ENCODE peak calls at places on chromosomes 7 and 10, in six cellular contexts. C is Peyer's patch, R is neural progenitor cell, Q is upper lobe of right lung, Z is dorsolateral prefrontal cortex, D is fibroblast of lung. O is an unnamed sample.

GRCh38 chr7:91064938-91065337 is 199.3 kb upstream of the FZD1 start:
- DNase-seq in Z (no peak), R (no peak), C (no peak), D (peak; percentile 49), Q (no peak), O (no peak)

GRCh38 chr7:158460665-158461064 is 127.0 kb downstream of the PTPRN2 start:
- DNase-seq in Z (no peak), Q (no peak), R (no peak), D (no peak), C (no peak), O (no peak)

GRCh38 chr7:84317536-84317935 is 122.9 kb upstream of the SEMA3A start:
- DNase-seq in C (no peak), Q (no peak), R (no peak), D (peak; percentile 7), Z (no peak), O (no peak)

GRCh38 chr10:130854151-130854550 is 457.4 kb downstream of the TCERG1L start:
- DNase-seq in Q (no peak), R (no peak), Z (no peak), D (no peak), C (no peak), O (no peak)

GRCh38 chr7:31687024-31687423 is at the start of gene PPP1R17:
- DNase-seq in D (peak; percentile 4), Z (peak; percentile 35), R (peak; percentile 75), Q (no peak), C (no peak), O (no peak)

GRCh38 chr7:149831730-149832219 is 6.4 kb upstream of the ZNF862 start:
- DNase-seq in Z (no peak), D (no peak), Q (peak; percentile 32), R (no peak), C (no peak), O (no peak)

GRCh38 chr7:130091999-130092398 is 21.7 kb downstream of the KLHDC10 start:
- DNase-seq in C (no peak), Q (no peak), D (no peak), Z (no peak), R (no peak), O (no peak)

GRCh38 chr10:34249634-34250033 is 565.5 kb downstream of the PARD3 start:
- DNase-seq in Q (no peak), Z (no peak), C (no peak), D (no peak), R (peak; percentile 28), O (peak; percentile 13)

GRCh38 chr7:55308186-55308929 is 56.8 kb upstream of the LANCL2 start:
- DNase-seq in C (no peak), R (no peak), D (peak; percentile 98), Z (no peak), Q (no peak), O (no peak)

GRCh38 chr10:43390791-43391190 is 18.2 kb downstream of the HNRNPF start:
- DNase-seq in Q (no peak), Z (peak; percentile 76), R (peak; percentile 64), D (peak; percentile 20), C (no peak), O (no peak)

GRCh38 chr7:151245360-151246160 is 2.9 kb downstream of the SMARCD3 start:
- DNase-seq in D (no peak), Q (peak; percentile 70), Z (no peak), R (peak; percentile 74), C (peak; percentile 71), O (peak; percentile 77)

DNA sequence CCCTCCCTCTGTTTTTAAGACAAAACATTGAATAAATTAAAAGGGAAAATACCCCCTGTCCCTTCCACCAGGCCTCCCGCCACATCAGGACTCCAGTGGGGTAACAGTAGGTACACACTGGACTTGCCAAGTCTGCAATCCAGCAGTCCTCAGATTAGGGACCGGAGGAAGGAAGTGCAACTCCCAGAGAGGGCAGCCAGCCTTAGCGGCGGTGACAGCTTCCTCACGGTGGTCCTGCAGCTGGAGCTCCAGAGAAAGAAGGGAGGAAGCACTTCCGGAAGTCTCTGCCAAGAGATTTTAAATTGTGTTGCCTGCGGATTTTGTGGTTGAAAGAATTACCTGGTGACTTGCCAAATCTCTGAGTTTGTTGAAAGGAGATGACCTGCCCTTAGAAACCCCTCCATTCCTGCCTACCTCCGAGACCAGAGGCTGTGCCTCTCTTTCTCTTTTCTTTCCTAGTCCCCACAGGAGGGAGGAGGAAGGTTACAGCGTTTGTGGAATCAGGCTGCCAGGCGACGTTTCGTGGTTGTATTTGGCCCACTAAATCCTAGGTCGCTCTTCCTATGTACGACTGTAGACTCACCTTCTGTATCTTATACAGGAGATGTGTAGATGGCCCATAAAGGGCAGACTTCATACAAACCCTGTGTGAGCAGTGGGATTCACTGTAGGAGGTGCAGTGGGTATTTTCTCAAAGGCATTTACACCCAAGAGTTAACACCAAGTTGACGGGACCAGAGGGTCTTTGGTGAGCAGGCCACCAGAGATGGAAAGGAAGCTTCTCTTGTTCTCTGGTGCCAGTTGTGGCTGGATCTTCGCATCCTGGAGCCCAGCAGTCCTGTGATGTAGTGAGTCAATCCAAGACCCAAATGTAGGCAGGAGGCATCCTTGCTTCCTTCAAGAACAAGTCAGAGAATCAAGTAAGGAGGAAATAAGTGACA is 77.9 kb downstream of the INSIG1 start:
- DNase-seq in R (peak; percentile 47), D (no peak), Q (no peak), C (no peak), Z (no peak), O (no peak)
- H3K27me3 ChIP-seq in R (peaks cover 100% of the 10 kb centered on the region), D (peaks cover 84% of the 10 kb centered on the region), Q (peaks cover 100% of the 10 kb centered on the region), C (peaks cover 82% of the 10 kb centered on the region), Z (peaks cover 100% of the 10 kb centered on the region), O (peaks cover 74% of the 10 kb centered on the region)

DNA sequence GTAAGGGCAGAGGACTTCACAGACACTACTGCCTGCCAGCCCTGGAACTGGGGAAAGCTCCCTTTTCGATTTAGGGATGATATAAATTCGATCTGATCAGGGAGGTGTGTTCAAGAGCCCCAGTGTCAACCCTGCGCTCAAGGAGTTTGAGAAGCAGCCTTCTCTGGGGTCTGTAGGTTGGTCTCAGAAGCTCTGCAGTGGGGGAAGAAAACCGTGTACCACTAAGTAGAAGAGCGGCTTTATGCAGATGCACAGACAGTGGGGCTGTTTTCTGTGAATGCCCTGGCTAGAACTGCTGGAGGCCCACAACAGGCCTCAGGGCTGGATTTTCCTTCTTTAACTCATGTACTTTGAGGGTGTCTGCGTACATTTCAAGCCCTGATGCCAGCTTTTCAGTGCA is 6.4 kb upstream of the TBX20 start:
- DNase-seq in Z (no peak), R (peak; percentile 49), Q (no peak), D (no peak), C (no peak), O (no peak)
- H3K27me3 ChIP-seq in Z (peaks cover 93% of the 10 kb centered on the region), R (peaks cover 100% of the 10 kb centered on the region), Q (peaks cover 94% of the 10 kb centered on the region), D (peaks cover 23% of the 10 kb centered on the region), C (peaks cover 41% of the 10 kb centered on the region), O (no peaks in the 10 kb centered on the region)

GRCh38 chr7:82294258-82294855 is 149.2 kb downstream of the CACNA2D1 start:
- DNase-seq in R (no peak), Q (no peak), Z (no peak), D (peak; percentile 26), C (no peak), O (no peak)
- H3K27me3 ChIP-seq in R (no peaks in the 10 kb centered on the region), Q (no peaks in the 10 kb centered on the region), Z (no peaks in the 10 kb centered on the region), D (no peaks in the 10 kb centered on the region), C (no peaks in the 10 kb centered on the region), O (no peaks in the 10 kb centered on the region)

GRCh38 chr10:123433539-123433938 is 232.6 kb upstream of the GPR26 start:
- DNase-seq in Q (no peak), C (no peak), D (no peak), Z (no peak), R (no peak), O (no peak)
- H3K27me3 ChIP-seq in Q (peaks cover 5% of the 10 kb centered on the region), C (no peaks in the 10 kb centered on the region), D (no peaks in the 10 kb centered on the region), Z (no peaks in the 10 kb centered on the region), R (no peaks in the 10 kb centered on the region), O (peaks cover 3% of the 10 kb centered on the region)

GRCh38 chr7:98823226-98823625 is 46.6 kb downstream of the TMEM130 start:
- DNase-seq in D (no peak), R (no peak), C (no peak), Q (no peak), Z (no peak), O (no peak)
- H3K27me3 ChIP-seq in D (no peaks in the 10 kb centered on the region), R (no peaks in the 10 kb centered on the region), C (no peaks in the 10 kb centered on the region), Q (no peaks in the 10 kb centered on the region), Z (no peaks in the 10 kb centered on the region), O (no peaks in the 10 kb centered on the region)

DNA sequence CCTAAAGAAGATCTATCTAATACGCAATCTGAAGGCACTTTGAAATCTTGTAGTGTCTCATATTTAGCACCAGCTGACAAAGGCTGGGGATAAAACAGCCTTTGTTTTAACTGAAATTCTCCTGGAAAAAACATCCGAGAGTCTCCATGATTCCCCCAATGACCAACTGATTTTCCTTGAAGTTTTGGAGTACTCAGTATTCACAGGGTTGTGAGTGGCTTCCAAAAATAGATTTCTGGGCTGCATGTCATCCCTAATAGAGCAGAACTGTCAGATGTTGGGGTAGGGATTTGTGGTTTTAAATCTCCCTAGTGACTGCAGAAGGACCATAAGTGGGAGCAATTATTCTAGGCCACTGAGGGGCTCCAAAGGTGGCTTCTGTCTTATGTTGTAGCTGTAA is 206.4 kb downstream of the TAX1BP1 start:
- DNase-seq in R (no peak), Z (no peak), C (no peak), D (no peak), Q (no peak), O (no peak)
- H3K27me3 ChIP-seq in R (no peaks in the 10 kb centered on the region), Z (no peaks in the 10 kb centered on the region), C (no peaks in the 10 kb centered on the region), D (no peaks in the 10 kb centered on the region), Q (no peaks in the 10 kb centered on the region), O (no peaks in the 10 kb centered on the region)

DNA sequence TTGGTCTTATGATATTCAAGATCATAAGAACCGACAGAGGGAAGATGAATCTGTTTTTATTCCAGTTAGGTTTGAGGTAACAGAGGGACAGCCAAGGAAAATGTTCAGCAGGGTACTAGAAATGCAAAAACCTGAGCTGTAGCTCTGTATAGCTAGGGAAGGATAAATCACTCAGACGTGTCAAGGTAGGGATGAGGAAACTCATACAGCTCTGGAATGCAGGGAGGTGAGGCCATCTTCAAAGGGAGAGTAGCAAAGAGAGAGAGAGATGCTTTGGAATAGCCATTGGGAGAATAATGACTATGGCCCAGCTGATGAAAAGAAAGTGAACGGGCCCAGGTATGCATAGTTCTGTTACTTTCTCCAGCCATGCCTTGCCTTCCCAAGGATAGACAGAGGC is 77.8 kb downstream of the PAX2 start:
- DNase-seq in R (no peak), Q (no peak), C (no peak), Z (no peak), D (no peak), O (no peak)
- H3K27me3 ChIP-seq in R (peaks cover 100% of the 10 kb centered on the region), Q (peaks cover 80% of the 10 kb centered on the region), C (peaks cover 31% of the 10 kb centered on the region), Z (peaks cover 88% of the 10 kb centered on the region), D (peaks cover 52% of the 10 kb centered on the region), O (peaks cover 17% of the 10 kb centered on the region)

GRCh38 chr7:136530831-136531230 is 337.6 kb upstream of the CHRM2 start:
- DNase-seq in Z (no peak), D (no peak), Q (no peak), C (no peak), R (no peak), O (peak; percentile 3)

GRCh38 chr7:136528329-136528728 is 340.1 kb upstream of the CHRM2 start:
- DNase-seq in Q (no peak), R (no peak), D (peak; percentile 92), Z (no peak), C (no peak), O (no peak)

GRCh38 chr7:136527554-136527953 is 340.9 kb upstream of the CHRM2 start:
- DNase-seq in D (no peak), Q (no peak), R (no peak), C (no peak), Z (no peak), O (no peak)

GRCh38 chr7:136523581-136523980 is 344.9 kb upstream of the CHRM2 start:
- DNase-seq in Z (no peak), C (no peak), Q (no peak), R (no peak), D (peak; percentile 85), O (no peak)

GRCh38 chr7:136526408-136527105 is 341.9 kb upstream of the CHRM2 start:
- DNase-seq in R (no peak), C (no peak), D (peak; percentile 17), Q (no peak), Z (no peak), O (no peak)
- H3K27me3 ChIP-seq in R (no peaks in the 10 kb centered on the region), C (no peaks in the 10 kb centered on the region), D (no peaks in the 10 kb centered on the region), Q (no peaks in the 10 kb centered on the region), Z (no peaks in the 10 kb centered on the region), O (no peaks in the 10 kb centered on the region)